ENCODE peak calls at places on chromosomes 4 and X, in four cellular contexts. One of them, this sample, is unnamed.

GRCh38 chr4:134906404-134907023 is 704.9 kb upstream of the PABPC4L start:
- DNase-seq in K562: no peak
- DNase-seq in A549: no peak
- DNase-seq in H1: no peak
- DNase-seq in this sample: no peak

GRCh38 chr4:172962564-172963353 is 205.9 kb upstream of the GALNT7 start:
- DNase-seq in K562: no peak
- DNase-seq in A549: peak; percentile 13
- DNase-seq in H1: no peak
- DNase-seq in this sample: no peak

GRCh38 chrX:24395775-24396174 is 35.3 kb downstream of the SUPT20HL1 start:
- DNase-seq in K562: peak; percentile 53
- DNase-seq in A549: peak; percentile 57
- DNase-seq in H1: no peak
- DNase-seq in this sample: peak; percentile 43

GRCh38 chrX:11197671-11198070 is 86.5 kb downstream of the HCCS start:
- DNase-seq in K562: no peak
- DNase-seq in A549: no peak
- DNase-seq in H1: no peak
- DNase-seq in this sample: no peak

GRCh38 chr4:138775890-138776289 is 239.7 kb upstream of the NOCT start:
- DNase-seq in K562: no peak
- DNase-seq in A549: no peak
- DNase-seq in H1: no peak
- DNase-seq in this sample: no peak

GRCh38 chr4:158630893-158631292 is 40.8 kb downstream of the C4orf46 start:
- DNase-seq in K562: no peak
- DNase-seq in A549: no peak
- DNase-seq in H1: no peak
- DNase-seq in this sample: no peak

GRCh38 chr4:140252742-140253555 is 99.0 kb upstream of the MAML3 start:
- DNase-seq in K562: peak; percentile 81
- DNase-seq in A549: peak; percentile 63
- DNase-seq in H1: peak; percentile 87
- DNase-seq in this sample: no peak

GRCh38 chr4:161252520-161253141 is 911.2 kb downstream of the FSTL5 start:
- DNase-seq in K562: no peak
- DNase-seq in A549: peak; percentile 11
- DNase-seq in H1: no peak
- DNase-seq in this sample: peak; percentile 23

GRCh38 chr4:658681-659667 is 15.1 kb downstream of the ATP5ME start:
- DNase-seq in K562: no peak
- DNase-seq in A549: no peak
- DNase-seq in H1: no peak
- DNase-seq in this sample: peak; percentile 77

GRCh38 chr4:24816797-24817196 is 21.4 kb downstream of the SOD3 start:
- DNase-seq in K562: no peak
- DNase-seq in A549: no peak
- DNase-seq in H1: no peak
- DNase-seq in this sample: no peak

GRCh38 chr4:18109677-18110076 is 88.1 kb upstream of the LCORL start:
- DNase-seq in K562: no peak
- DNase-seq in A549: no peak
- DNase-seq in H1: no peak
- DNase-seq in this sample: no peak

GRCh38 chr4:31662951-31663350 is 942.8 kb downstream of the PCDH7 start:
- DNase-seq in K562: no peak
- DNase-seq in A549: no peak
- DNase-seq in H1: no peak
- DNase-seq in this sample: no peak

GRCh38 chrX:31201503-31201902 is 129.7 kb upstream of the FTHL17 start:
- DNase-seq in K562: no peak
- DNase-seq in A549: no peak
- DNase-seq in H1: no peak
- DNase-seq in this sample: no peak

GRCh38 chr4:188534917-188535316 is 395.7 kb downstream of the TRIML1 start:
- DNase-seq in K562: no peak
- DNase-seq in A549: no peak
- DNase-seq in H1: no peak
- DNase-seq in this sample: peak; percentile 77

GRCh38 chr4:114658179-114658578 is 59.6 kb downstream of the UGT8 start:
- DNase-seq in K562: no peak
- DNase-seq in A549: no peak
- DNase-seq in H1: no peak
- DNase-seq in this sample: no peak

GRCh38 chrX:141638601-141639000 is 49.1 kb downstream of the SPANXA2 start:
- DNase-seq in K562: no peak
- DNase-seq in A549: no peak
- DNase-seq in H1: no peak
- DNase-seq in this sample: no peak

GRCh38 chr4:176436500-176436973 is 116.8 kb downstream of the SPCS3 start:
- DNase-seq in K562: no peak
- DNase-seq in A549: peak; percentile 3
- DNase-seq in H1: no peak
- DNase-seq in this sample: no peak

GRCh38 chrX:148574247-148574973 is 74.0 kb downstream of the AFF2 start:
- DNase-seq in K562: no peak
- DNase-seq in A549: no peak
- DNase-seq in H1: no peak
- DNase-seq in this sample: no peak

GRCh38 chr4:107265859-107266258 is 229.7 kb upstream of the DKK2 start:
- DNase-seq in K562: no peak
- DNase-seq in A549: no peak
- DNase-seq in H1: no peak
- DNase-seq in this sample: no peak

GRCh38 chr4:85967872-85968271 is 392.0 kb downstream of the MAPK10 start:
- DNase-seq in K562: no peak
- DNase-seq in A549: no peak
- DNase-seq in H1: no peak
- DNase-seq in this sample: no peak

GRCh38 chr4:128831526-128832252 is 22.2 kb downstream of the JADE1 start:
- DNase-seq in K562: no peak
- DNase-seq in A549: no peak
- DNase-seq in H1: no peak
- DNase-seq in this sample: peak; percentile 57

GRCh38 chr4:44446801-44447562 is 1.6 kb downstream of the KCTD8 start:
- DNase-seq in K562: no peak
- DNase-seq in A549: no peak
- DNase-seq in H1: peak; percentile 68
- DNase-seq in this sample: no peak

GRCh38 chrX:9642270-9642995 is 123.2 kb downstream of the GPR143 start:
- DNase-seq in K562: no peak
- DNase-seq in A549: no peak
- DNase-seq in H1: no peak
- DNase-seq in this sample: no peak

GRCh38 chr4:174521800-174522182 is 497 bp downstream of the HPGD start:
- DNase-seq in K562: no peak
- DNase-seq in A549: no peak
- DNase-seq in H1: peak; percentile 53
- DNase-seq in this sample: no peak

GRCh38 chrX:147875866-147876596 is 35.7 kb upstream of the FMR1 start:
- DNase-seq in K562: no peak
- DNase-seq in A549: no peak
- DNase-seq in H1: no peak
- DNase-seq in this sample: peak; percentile 85

GRCh38 chrX:149504226-149504914 is 736 bp downstream of the IDS start:
- DNase-seq in K562: peak; percentile 53
- DNase-seq in A549: peak; percentile 36
- DNase-seq in H1: peak; percentile 49
- DNase-seq in this sample: no peak

GRCh38 chrX:56813318-56813837 is 84.3 kb downstream of the NBDY start:
- DNase-seq in K562: no peak
- DNase-seq in A549: no peak
- DNase-seq in H1: no peak
- DNase-seq in this sample: no peak

GRCh38 chr4:100042711-100043110 is 92.6 kb upstream of the H2AZ1 start:
- DNase-seq in K562: no peak
- DNase-seq in A549: no peak
- DNase-seq in H1: no peak
- DNase-seq in this sample: no peak
- TF ChIP-seq RNF2 in K562: no peak
- TF ChIP-seq RNF2 in A549: no peak
- TF ChIP-seq RNF2 in H1: no peak
- TF ChIP-seq RNF2 in this sample: no peak

DNA sequence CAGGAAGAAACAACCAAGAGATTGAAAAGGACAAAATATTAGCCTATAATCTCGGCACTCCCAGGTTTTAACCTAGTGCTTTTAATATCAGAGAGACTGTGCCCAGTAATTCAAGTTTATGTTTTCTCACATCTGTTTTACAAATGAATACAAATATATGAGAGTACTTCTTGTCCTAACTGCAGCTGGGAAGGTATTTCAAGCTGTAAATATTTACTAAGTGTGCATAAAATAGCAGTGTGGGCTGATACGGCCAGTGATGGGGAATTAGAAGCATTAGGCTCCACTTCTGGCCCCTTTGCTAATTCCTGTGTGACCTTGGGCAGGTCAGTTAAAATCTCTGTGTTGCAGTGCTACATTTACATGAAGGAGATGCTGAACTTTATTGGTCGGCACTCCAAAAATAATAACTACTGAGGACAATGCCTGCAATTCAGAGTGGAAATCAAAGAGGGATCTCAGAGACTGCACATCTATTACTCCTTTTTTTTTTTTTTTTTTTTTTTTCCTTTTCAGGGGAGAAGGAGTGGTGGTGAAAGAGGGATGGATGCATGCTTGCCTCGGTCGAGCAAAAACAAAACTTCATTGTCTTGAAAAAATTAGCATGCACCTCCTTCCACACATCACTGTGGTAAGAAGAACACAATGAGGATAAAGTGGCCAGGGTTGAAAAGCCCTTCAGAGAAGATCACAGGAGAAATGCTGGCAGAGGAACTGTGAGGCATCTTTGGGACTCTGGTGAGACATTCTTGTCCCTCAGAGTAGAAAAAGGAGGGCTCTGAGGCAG is 44.6 kb upstream of the LNX1 start:
- DNase-seq in K562: no peak
- DNase-seq in A549: no peak
- DNase-seq in H1: no peak
- DNase-seq in this sample: no peak
- TF ChIP-seq RNF2 in K562: no peak
- TF ChIP-seq RNF2 in A549: no peak
- TF ChIP-seq RNF2 in H1: no peak
- TF ChIP-seq RNF2 in this sample: no peak

GRCh38 chrX:154991039-154991438 is 31.5 kb downstream of the F8 start:
- DNase-seq in K562: no peak
- DNase-seq in A549: no peak
- DNase-seq in H1: no peak
- DNase-seq in this sample: no peak

GRCh38 chrX:154987940-154988339 is 34.6 kb downstream of the F8 start:
- DNase-seq in K562: no peak
- DNase-seq in A549: no peak
- DNase-seq in H1: no peak
- DNase-seq in this sample: peak; percentile 84

GRCh38 chrX:154988719-154989118 is 33.8 kb downstream of the F8 start:
- DNase-seq in K562: no peak
- DNase-seq in A549: no peak
- DNase-seq in H1: no peak
- DNase-seq in this sample: no peak

GRCh38 chrX:154990496-154990895 is 32.0 kb downstream of the F8 start:
- DNase-seq in K562: no peak
- DNase-seq in A549: no peak
- DNase-seq in H1: no peak
- DNase-seq in this sample: no peak

GRCh38 chrX:154991476-154991875 is 31.0 kb downstream of the F8 start:
- DNase-seq in K562: no peak
- DNase-seq in A549: no peak
- DNase-seq in H1: no peak
- DNase-seq in this sample: no peak
- TF ChIP-seq RNF2 in K562: no peak
- TF ChIP-seq RNF2 in A549: no peak
- TF ChIP-seq RNF2 in H1: no peak
- TF ChIP-seq RNF2 in this sample: no peak

GRCh38 chr4:141971854-141972253 is 335.5 kb downstream of the IL15 start:
- DNase-seq in K562: no peak
- DNase-seq in A549: no peak
- DNase-seq in H1: no peak
- DNase-seq in this sample: no peak
- TF ChIP-seq RNF2 in K562: no peak
- TF ChIP-seq RNF2 in A549: no peak
- TF ChIP-seq RNF2 in H1: no peak
- TF ChIP-seq RNF2 in this sample: no peak

GRCh38 chr4:78612398-78613005 is 60.9 kb downstream of the ANXA3 start:
- DNase-seq in K562: no peak
- DNase-seq in A549: peak; percentile 11
- DNase-seq in H1: no peak
- DNase-seq in this sample: peak; percentile 21
- TF ChIP-seq RNF2 in K562: no peak
- TF ChIP-seq RNF2 in A549: no peak
- TF ChIP-seq RNF2 in H1: no peak
- TF ChIP-seq RNF2 in this sample: no peak

GRCh38 chr4:164536829-164537228 is 217.1 kb upstream of the SMIM31 start:
- DNase-seq in K562: no peak
- DNase-seq in A549: no peak
- DNase-seq in H1: no peak
- DNase-seq in this sample: peak; percentile 2
- TF ChIP-seq RNF2 in K562: no peak
- TF ChIP-seq RNF2 in A549: no peak
- TF ChIP-seq RNF2 in H1: no peak
- TF ChIP-seq RNF2 in this sample: no peak

DNA sequence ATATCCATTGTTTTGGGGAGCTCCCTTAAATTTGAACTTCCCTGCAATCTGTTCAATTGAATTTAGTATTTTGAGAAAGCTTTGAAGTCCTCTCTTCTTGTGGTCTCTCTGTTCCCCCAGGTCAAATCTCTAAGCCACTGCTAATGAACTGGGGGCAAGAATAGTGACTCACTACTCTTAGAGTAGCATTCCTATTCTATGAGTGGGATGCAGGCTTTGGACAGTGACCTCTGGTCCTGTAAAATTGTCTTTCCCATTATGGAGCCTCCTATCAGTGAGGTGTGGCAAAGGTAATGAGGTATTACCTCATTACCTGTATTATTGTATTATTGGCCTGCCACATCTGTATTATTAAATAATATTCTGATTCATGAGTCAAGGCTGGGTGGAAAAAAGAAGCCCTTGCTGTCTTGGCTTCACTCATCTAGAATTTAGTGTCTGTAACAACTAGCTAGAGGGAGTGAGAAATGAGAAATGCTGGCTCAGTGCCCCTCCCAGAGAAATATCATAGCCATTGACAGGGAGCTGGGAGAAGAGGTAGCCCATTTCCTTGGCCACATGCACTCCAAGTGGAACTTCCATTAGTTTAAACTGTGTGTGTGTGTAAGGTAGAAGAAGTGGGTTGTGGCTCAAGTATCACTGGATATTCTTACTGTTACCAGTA is 393.9 kb upstream of the CTSO start:
- DNase-seq in K562: no peak
- DNase-seq in A549: no peak
- DNase-seq in H1: no peak
- DNase-seq in this sample: no peak
- TF ChIP-seq RNF2 in K562: no peak
- TF ChIP-seq RNF2 in A549: no peak
- TF ChIP-seq RNF2 in H1: no peak
- TF ChIP-seq RNF2 in this sample: no peak

This sample was measured in HepG2.